ENCODE peak calls at places on chromosomes 11 and 22, in ten cellular contexts. K is fibroblast of pulmonary artery; M is effector CD4-positive, alpha-beta T cell; W is dermis blood vessel endothelial cell; P is T-helper 22 cell; Q is left cardiac atrium; S is amniotic stem cell; A is EL; N is ACHN; Z is Calu3. B is an unnamed sample.

GRCh38 chr11:45036733-45037132 is 86.0 kb upstream of the TP53I11 start:
- DNase-seq in K (no peak), M (no peak), W (no peak), P (no peak), Q (no peak), S (no peak), A (no peak), N (no peak), Z (no peak), B (no peak)

GRCh38 chr11:70105755-70106571 is 27.8 kb downstream of the ANO1 start:
- DNase-seq in K (no peak), M (no peak), W (no peak), P (no peak), Q (no peak), S (no peak), A (no peak), N (no peak), Z (no peak), B (no peak)

GRCh38 chr11:47328449-47329390 is 23.8 kb downstream of the MYBPC3 start:
- DNase-seq in K (no peak), M (no peak), W (no peak), P (no peak), Q (no peak), S (no peak), A (no peak), N (no peak), Z (no peak), B (no peak)

GRCh38 chr11:123426766-123427165 is 3.3 kb upstream of the GRAMD1B start:
- DNase-seq in K (no peak), M (no peak), W (no peak), P (no peak), Q (no peak), S (no peak), A (no peak), N (no peak), Z (no peak), B (no peak)

GRCh38 chr11:19849107-19849789 is 136.6 kb downstream of the NAV2 start:
- DNase-seq in K (peak), M (no peak), W (no peak), P (no peak), Q (no peak), S (no peak), A (no peak), N (no peak), Z (no peak), B (peak)

GRCh38 chr11:103448966-103449365 is 339.7 kb downstream of the DYNC2H1 start:
- DNase-seq in K (no peak), M (no peak), W (no peak), P (no peak), Q (no peak), S (no peak), A (no peak), N (no peak), Z (no peak), B (no peak)

GRCh38 chr11:63763506-63764200 is 4.9 kb downstream of the ZFTA start:
- DNase-seq in K (no peak), M (no peak), W (no peak), P (no peak), Q (peak), S (no peak), A (no peak), N (no peak), Z (no peak), B (no peak)

GRCh38 chr11:65121447-65121864 is 478 bp downstream of the FAU start:
- DNase-seq in K (no peak), M (no peak), W (peak), P (no peak), Q (no peak), S (no peak), A (no peak), N (no peak), Z (no peak), B (no peak)

GRCh38 chr22:45774016-45774670 is 102.5 kb downstream of the ATXN10 start:
- DNase-seq in K (no peak), M (no peak), W (no peak), P (no peak), Q (no peak), S (no peak), A (no peak), N (no peak), Z (no peak), B (no peak)

GRCh38 chr11:28346209-28346608 is 238.0 kb downstream of the METTL15 start:
- DNase-seq in K (no peak), M (no peak), W (no peak), P (no peak), Q (no peak), S (no peak), A (peak), N (no peak), Z (no peak), B (no peak)

GRCh38 chr11:86205415-86206268 is 38.9 kb upstream of the EED start:
- DNase-seq in K (no peak), M (no peak), W (no peak), P (no peak), Q (no peak), S (no peak), A (no peak), N (no peak), Z (no peak), B (no peak)

GRCh38 chr11:124669193-124669592 is 4.3 kb downstream of the SIAE start:
- DNase-seq in K (peak), M (peak), W (peak), P (no peak), Q (peak), S (peak), A (peak), N (peak), Z (peak), B (peak)

GRCh38 chr11:63534895-63535461 is 1.6 kb upstream of the PLAAT4 start:
- DNase-seq in K (no peak), M (no peak), W (no peak), P (no peak), Q (no peak), S (no peak), A (no peak), N (no peak), Z (no peak), B (no peak)

GRCh38 chr11:23542816-23543215 is 682.5 kb upstream of the CCDC179 start:
- DNase-seq in K (no peak), M (no peak), W (no peak), P (no peak), Q (no peak), S (no peak), A (no peak), N (no peak), Z (no peak), B (no peak)

GRCh38 chr11:19359425-19360000 is 118.8 kb upstream of the E2F8 start:
- DNase-seq in K (peak), M (no peak), W (peak), P (no peak), Q (no peak), S (no peak), A (peak), N (no peak), Z (no peak), B (no peak)

GRCh38 chr11:36037031-36037430 is 93.2 kb downstream of the LDLRAD3 start:
- DNase-seq in K (peak), M (no peak), W (peak), P (no peak), Q (peak), S (no peak), A (peak), N (peak), Z (peak), B (peak)

GRCh38 chr11:109522116-109522755 is 100.2 kb downstream of the C11orf87 start:
- DNase-seq in K (no peak), M (no peak), W (no peak), P (no peak), Q (no peak), S (no peak), A (no peak), N (no peak), Z (no peak), B (no peak)

GRCh38 chr11:95074806-95075563 is 8.3 kb downstream of the SRSF8 start:
- DNase-seq in K (peak), M (no peak), W (peak), P (no peak), Q (peak), S (no peak), A (no peak), N (no peak), Z (peak), B (peak)

GRCh38 chr11:100719362-100719761 is 32.3 kb downstream of the ARHGAP42 start:
- DNase-seq in K (peak), M (no peak), W (peak), P (no peak), Q (no peak), S (no peak), A (no peak), N (peak), Z (no peak), B (peak)

GRCh38 chr22:46737976-46738641 is at the start of gene CERK:
- DNase-seq in K (peak), M (peak), W (peak), P (peak), Q (peak), S (no peak), A (peak), N (peak), Z (peak), B (peak)

GRCh38 chr11:86558841-86559240 is 113.6 kb downstream of the ME3 start:
- DNase-seq in K (no peak), M (no peak), W (no peak), P (no peak), Q (no peak), S (no peak), A (no peak), N (no peak), Z (no peak), B (no peak)

GRCh38 chr11:85799142-85799541 is 11.8 kb downstream of the SYTL2 start:
- DNase-seq in K (no peak), M (no peak), W (no peak), P (no peak), Q (no peak), S (no peak), A (no peak), N (no peak), Z (no peak), B (no peak)

GRCh38 chr11:14022821-14023220 is 60.3 kb downstream of the SPON1 start:
- DNase-seq in K (no peak), M (no peak), W (no peak), P (no peak), Q (no peak), S (no peak), A (no peak), N (no peak), Z (no peak), B (no peak)

GRCh38 chr22:20464096-20464614 is 26.5 kb upstream of the SCARF2 start:
- DNase-seq in K (no peak), M (peak), W (no peak), P (peak), Q (no peak), S (no peak), A (no peak), N (no peak), Z (no peak), B (no peak)

GRCh38 chr11:31096191-31096590 is 273.3 kb downstream of the DCDC1 start:
- DNase-seq in K (no peak), M (no peak), W (no peak), P (no peak), Q (no peak), S (no peak), A (no peak), N (no peak), Z (no peak), B (peak)

GRCh38 chr11:63892233-63892632 is 24.7 kb downstream of the RCOR2 start:
- DNase-seq in K (peak), M (no peak), W (no peak), P (no peak), Q (no peak), S (no peak), A (no peak), N (no peak), Z (no peak), B (no peak)

GRCh38 chr22:30857103-30857502 is 111.5 kb downstream of the MORC2 start:
- DNase-seq in K (no peak), M (no peak), W (no peak), P (no peak), Q (no peak), S (no peak), A (no peak), N (no peak), Z (no peak), B (no peak)

GRCh38 chr22:31647516-31647915 is 14.5 kb downstream of the PISD start:
- DNase-seq in K (peak), M (no peak), W (peak), P (no peak), Q (no peak), S (no peak), A (peak), N (no peak), Z (no peak), B (no peak)

GRCh38 chr11:1852885-1853284 is at the start of gene LSP1:
- DNase-seq in K (no peak), M (peak), W (no peak), P (peak), Q (no peak), S (no peak), A (no peak), N (no peak), Z (no peak), B (no peak)

GRCh38 chr11:3841426-3842304 is 906 bp upstream of the RHOG start:
- DNase-seq in K (peak), M (peak), W (peak), P (peak), Q (peak), S (peak), A (peak), N (peak), Z (peak), B (peak)